ENCODE peak calls at places on chromosome 19, in eight cellular contexts. B, E, P, G, Q, Z, L and U are unnamed samples. For H3K9me3 and H3K4me1, the result is how much of the 10 kb centered on the place peaks cover.

GRCh38 chr19:4721196-4721595 is 2.4 kb downstream of the DPP9 start:
- DNase-seq in B (no peak), E (no peak), P (no peak), G (no peak), Q (no peak), Z (no peak), L (no peak), U (no peak)

GRCh38 chr19:27580906-27581305 is 1632.0 kb downstream of the UQCRFS1 start:
- DNase-seq in B (no peak), E (no peak), P (no peak), G (no peak), Q (no peak), Z (no peak), L (no peak), U (no peak)

GRCh38 chr19:42121036-42121621 is 11.1 kb downstream of the POU2F2 start:
- DNase-seq in B (no peak), E (no peak), P (no peak), G (no peak), Q (no peak), Z (no peak), L (no peak), U (no peak)

GRCh38 chr19:46913198-46913851 is 52.5 kb downstream of the ARHGAP35 start:
- DNase-seq in B (no peak), E (no peak), P (no peak), G (no peak), Q (no peak), Z (no peak), L (no peak), U (no peak)

GRCh38 chr19:14114854-14115253 is 2.7 kb downstream of the PRKACA start:
- DNase-seq in B (no peak), E (peak), P (no peak), G (peak), Q (peak), Z (no peak), L (peak), U (no peak)

GRCh38 chr19:52669586-52669985 is 31.4 kb upstream of the ZNF83 start:
- DNase-seq in B (no peak), E (no peak), P (no peak), G (no peak), Q (no peak), Z (no peak), L (no peak), U (no peak)

GRCh38 chr19:19637186-19637522 is 6.3 kb downstream of the GMIP start:
- DNase-seq in B (no peak), E (no peak), P (no peak), G (no peak), Q (no peak), Z (no peak), L (no peak), U (no peak)

GRCh38 chr19:46919324-46919723 is 58.5 kb downstream of the ARHGAP35 start:
- DNase-seq in B (peak), E (no peak), P (peak), G (no peak), Q (no peak), Z (no peak), L (no peak), U (no peak)

GRCh38 chr19:14183741-14184395 is 22.1 kb downstream of the ADGRL1 start:
- DNase-seq in B (no peak), E (no peak), P (no peak), G (no peak), Q (no peak), Z (no peak), L (no peak), U (no peak)

GRCh38 chr19:38172001-38172400 is 52.0 kb downstream of the DPF1 start:
- DNase-seq in B (no peak), E (peak), P (no peak), G (no peak), Q (peak), Z (no peak), L (no peak), U (peak)

GRCh38 chr19:12841094-12841493 is 2.8 kb downstream of the MAST1 start:
- DNase-seq in B (peak), E (no peak), P (no peak), G (no peak), Q (no peak), Z (no peak), L (peak), U (no peak)

GRCh38 chr19:17796013-17796837 is 1.3 kb downstream of the B3GNT3 start:
- DNase-seq in B (no peak), E (no peak), P (no peak), G (no peak), Q (no peak), Z (no peak), L (no peak), U (no peak)

GRCh38 chr19:14168259-14168972 is 32.0 kb upstream of the ASF1B start:
- DNase-seq in B (no peak), E (no peak), P (no peak), G (no peak), Q (no peak), Z (no peak), L (no peak), U (no peak)

GRCh38 chr19:44603201-44603945 is 10.0 kb upstream of the IGSF23 start:
- DNase-seq in B (peak), E (no peak), P (peak), G (no peak), Q (no peak), Z (no peak), L (no peak), U (no peak)

GRCh38 chr19:51702754-51703654 is 9.9 kb downstream of the SPACA6 start:
- DNase-seq in B (no peak), E (no peak), P (no peak), G (no peak), Q (peak), Z (peak), L (peak), U (no peak)

GRCh38 chr19:14614099-14614412 is 31.2 kb downstream of the CLEC17A start:
- DNase-seq in B (no peak), E (no peak), P (no peak), G (no peak), Q (no peak), Z (no peak), L (no peak), U (no peak)

GRCh38 chr19:48713041-48713863 is 6.3 kb downstream of the MAMSTR start:
- DNase-seq in B (peak), E (no peak), P (no peak), G (no peak), Q (no peak), Z (peak), L (peak), U (no peak)

GRCh38 chr19:21396893-21397572 is at the start of gene ZNF493:
- DNase-seq in B (peak), E (peak), P (peak), G (peak), Q (peak), Z (peak), L (peak), U (peak)

GRCh38 chr19:45598267-45599011 is 3.6 kb downstream of the GPR4 start:
- DNase-seq in B (no peak), E (peak), P (no peak), G (no peak), Q (no peak), Z (no peak), L (no peak), U (no peak)

GRCh38 chr19:54035215-54036178 is 28.2 kb downstream of the VSTM1 start:
- DNase-seq in B (peak), E (no peak), P (peak), G (no peak), Q (no peak), Z (no peak), L (no peak), U (no peak)

GRCh38 chr19:12790628-12791344 is 500 bp upstream of the JUNB start:
- DNase-seq in B (no peak), E (no peak), P (no peak), G (peak), Q (no peak), Z (no peak), L (no peak), U (no peak)

GRCh38 chr19:7994923-7995682 is 10.3 kb downstream of the ELAVL1 start:
- DNase-seq in B (peak), E (no peak), P (no peak), G (no peak), Q (no peak), Z (no peak), L (no peak), U (no peak)

GRCh38 chr19:53772943-53773342 is 51.2 kb downstream of the NLRP12 start:
- DNase-seq in B (peak), E (no peak), P (peak), G (peak), Q (no peak), Z (peak), L (peak), U (no peak)

GRCh38 chr19:44635581-44636438 is 7.9 kb upstream of the PVR start:
- DNase-seq in B (peak), E (no peak), P (peak), G (no peak), Q (no peak), Z (no peak), L (no peak), U (no peak)

GRCh38 chr19:20928371-20928770 is 5.3 kb downstream of the ZNF85 start:
- DNase-seq in B (peak), E (no peak), P (peak), G (no peak), Q (no peak), Z (no peak), L (no peak), U (no peak)

GRCh38 chr19:38478273-38478971 is 44.9 kb downstream of the RYR1 start:
- DNase-seq in B (no peak), E (no peak), P (no peak), G (no peak), Q (no peak), Z (no peak), L (no peak), U (no peak)

GRCh38 chr19:32041681-32042292 is 303.6 kb upstream of the ZNF507 start:
- DNase-seq in B (peak), E (peak), P (no peak), G (no peak), Q (peak), Z (peak), L (peak), U (no peak)

GRCh38 chr19:52722062-52723005 is 12.5 kb downstream of the ZNF611 start:
- DNase-seq in B (peak), E (no peak), P (peak), G (no peak), Q (no peak), Z (no peak), L (no peak), U (no peak)

GRCh38 chr19:54673222-54673621 is 10.4 kb downstream of the LILRB4 start:
- DNase-seq in B (no peak), E (no peak), P (no peak), G (no peak), Q (no peak), Z (no peak), L (no peak), U (no peak)

GRCh38 chr19:14505488-14506239 is 9.7 kb upstream of the GIPC1 start:
- DNase-seq in B (peak), E (no peak), P (peak), G (no peak), Q (peak), Z (no peak), L (peak), U (no peak)

GRCh38 chr19:39310558-39311311 is 9.9 kb downstream of the LRFN1 start:
- DNase-seq in B (no peak), E (no peak), P (peak), G (no peak), Q (no peak), Z (no peak), L (no peak), U (no peak)

GRCh38 chr19:40798997-40799557 is at the start of gene EGLN2:
- DNase-seq in B (no peak), E (no peak), P (no peak), G (no peak), Q (no peak), Z (no peak), L (no peak), U (no peak)

GRCh38 chr19:46009530-46010510 is 13.0 kb downstream of the PGLYRP1 start:
- DNase-seq in B (peak), E (peak), P (peak), G (peak), Q (peak), Z (peak), L (peak), U (no peak)

GRCh38 chr19:3275068-3275582 is 50.7 kb downstream of the CELF5 start:
- DNase-seq in B (no peak), E (no peak), P (no peak), G (no peak), Q (no peak), Z (peak), L (peak), U (no peak)

DNA sequence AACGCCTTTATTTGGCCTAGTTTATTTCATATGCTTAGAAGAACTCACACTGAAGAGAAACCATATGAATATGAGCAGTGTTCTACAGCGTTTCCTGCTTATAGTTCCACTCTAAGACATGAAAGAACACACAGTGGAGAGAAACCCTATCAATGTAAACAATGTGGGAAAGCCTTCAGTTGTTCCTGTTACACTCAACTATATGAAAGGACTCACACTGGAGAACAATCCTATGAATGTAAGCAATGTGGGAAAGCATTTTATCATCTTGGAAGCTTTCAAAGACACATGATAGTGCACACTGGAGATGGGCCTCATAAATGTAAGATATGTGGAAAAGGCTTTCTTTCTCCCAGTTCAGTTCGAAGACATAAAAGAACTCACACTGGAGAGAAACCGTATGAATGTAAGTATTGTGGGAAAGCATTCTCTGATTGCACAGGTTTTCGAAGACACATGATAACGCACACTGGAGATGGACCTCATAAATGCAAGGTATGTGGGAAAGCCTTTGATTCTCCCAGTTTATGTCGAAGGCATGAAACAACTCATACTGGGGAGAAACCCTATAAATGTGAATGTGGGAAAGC is 13.7 kb downstream of the ZNF441 start:
- DNase-seq in B (no peak), E (no peak), P (no peak), G (no peak), Q (no peak), Z (no peak), L (no peak), U (no peak)
- H3K9me3 ChIP-seq in B (half or more), E (half or more), P (half or more), G (under half), Q (under half), Z (under half), L (under half), U (under half)

GRCh38 chr19:33282036-33282686 is 20.2 kb downstream of the CEBPA start:
- DNase-seq in B (no peak), E (no peak), P (no peak), G (peak), Q (no peak), Z (no peak), L (no peak), U (no peak)
- H3K4me1 ChIP-seq in B (under half), E (under half), P (under half), G (under half), Q (under half), Z (under half), L (under half), U (under half)

DNA sequence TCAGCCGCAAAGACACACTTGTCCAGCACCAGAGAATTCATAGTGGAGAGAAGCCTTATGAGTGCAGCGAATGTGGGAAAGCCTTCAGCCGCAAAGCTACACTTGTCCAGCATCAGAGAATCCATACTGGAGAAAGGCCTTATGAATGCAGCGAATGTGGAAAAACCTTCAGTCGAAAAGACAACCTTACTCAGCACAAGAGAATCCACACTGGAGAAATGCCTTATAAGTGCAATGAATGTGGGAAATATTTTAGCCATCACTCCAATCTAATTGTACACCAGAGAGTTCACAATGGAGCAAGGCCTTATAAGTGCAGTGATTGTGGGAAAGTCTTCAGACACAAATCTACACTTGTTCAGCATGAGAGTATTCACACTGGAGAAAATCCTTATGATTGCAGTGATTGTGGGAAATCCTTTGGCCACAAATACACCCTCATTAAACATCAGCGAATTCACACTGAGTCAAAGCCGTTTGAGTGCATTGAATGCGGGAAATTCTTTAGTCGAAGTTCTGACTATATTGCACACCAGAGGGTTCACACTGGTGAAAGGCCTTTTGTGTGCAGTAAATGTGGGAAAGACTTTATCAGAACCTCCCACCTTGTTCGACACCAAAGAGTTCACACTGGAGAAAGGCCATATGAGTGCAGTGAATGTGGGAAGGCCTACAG is 6.8 kb downstream of the ZNF134 start:
- DNase-seq in B (peak), E (no peak), P (peak), G (no peak), Q (no peak), Z (no peak), L (no peak), U (no peak)
- H3K9me3 ChIP-seq in B (half or more), E (half or more), P (half or more), G (half or more), Q (under half), Z (under half), L (under half), U (half or more)

GRCh38 chr19:1849132-1849474 is 820 bp upstream of the REXO1 start:
- DNase-seq in B (no peak), E (no peak), P (no peak), G (no peak), Q (no peak), Z (no peak), L (no peak), U (no peak)
- H3K4me1 ChIP-seq in B (under half), E (half or more), P (under half), G (under half), Q (half or more), Z (under half), L (under half), U (under half)

DNA sequence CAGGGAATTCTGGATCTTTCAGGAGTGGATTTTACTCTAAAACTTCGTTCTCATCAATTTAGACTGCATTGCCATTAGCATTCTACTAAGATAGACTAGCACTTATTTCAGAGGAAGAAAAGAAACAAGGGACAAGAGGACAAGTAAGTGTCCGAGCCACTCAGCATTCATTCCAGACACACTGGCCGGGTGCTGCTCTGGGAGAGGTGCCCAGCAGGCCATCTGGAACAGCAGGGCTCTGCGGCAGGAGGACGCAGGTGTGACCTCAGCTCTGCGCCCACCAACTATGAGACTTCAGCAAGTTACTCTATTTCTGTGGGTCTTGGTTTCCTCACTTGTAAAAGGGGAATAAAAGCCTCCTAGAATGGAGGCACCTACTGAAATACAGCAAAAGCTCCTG is 4.2 kb downstream of the EPS15L1 start:
- DNase-seq in B (no peak), E (peak), P (no peak), G (no peak), Q (peak), Z (no peak), L (no peak), U (no peak)
- H3K9me3 ChIP-seq in B (under half), E (under half), P (under half), G (under half), Q (under half), Z (under half), L (under half), U (under half)

GRCh38 chr19:6248341-6248740 is 31.4 kb downstream of the MLLT1 start:
- DNase-seq in B (no peak), E (no peak), P (no peak), G (no peak), Q (no peak), Z (no peak), L (no peak), U (no peak)

GRCh38 chr19:6250024-6250605 is 29.7 kb downstream of the MLLT1 start:
- DNase-seq in B (peak), E (no peak), P (peak), G (no peak), Q (no peak), Z (no peak), L (no peak), U (no peak)

GRCh38 chr19:6248856-6249255 is 30.9 kb downstream of the MLLT1 start:
- DNase-seq in B (no peak), E (no peak), P (no peak), G (no peak), Q (no peak), Z (no peak), L (no peak), U (no peak)

GRCh38 chr19:6250909-6251308 is 28.9 kb downstream of the MLLT1 start:
- DNase-seq in B (no peak), E (no peak), P (no peak), G (no peak), Q (no peak), Z (no peak), L (no peak), U (no peak)

DNA sequence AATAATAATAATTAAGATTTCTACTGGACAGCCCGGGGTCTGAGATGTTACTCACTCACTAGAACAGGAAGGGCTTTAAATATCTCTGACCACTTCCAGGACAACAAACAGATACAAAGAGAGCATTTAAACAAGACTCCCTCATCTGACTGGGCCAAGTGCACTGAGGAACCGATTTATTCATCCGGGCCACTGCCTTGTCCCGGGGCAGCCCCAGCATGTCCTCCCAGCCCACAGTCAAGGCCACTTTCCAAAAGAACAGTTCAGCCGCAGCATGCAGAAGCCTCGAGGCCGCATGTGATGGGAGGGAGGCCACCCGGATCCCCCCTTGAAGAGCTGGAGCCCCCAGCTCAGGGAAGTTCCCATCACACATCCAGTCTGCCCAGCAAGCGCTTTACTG is 30.5 kb downstream of the MLLT1 start:
- DNase-seq in B (peak), E (no peak), P (peak), G (no peak), Q (no peak), Z (no peak), L (no peak), U (no peak)
- H3K4me1 ChIP-seq in B (under half), E (under half), P (under half), G (under half), Q (under half), Z (under half), L (under half), U (under half)

DNA sequence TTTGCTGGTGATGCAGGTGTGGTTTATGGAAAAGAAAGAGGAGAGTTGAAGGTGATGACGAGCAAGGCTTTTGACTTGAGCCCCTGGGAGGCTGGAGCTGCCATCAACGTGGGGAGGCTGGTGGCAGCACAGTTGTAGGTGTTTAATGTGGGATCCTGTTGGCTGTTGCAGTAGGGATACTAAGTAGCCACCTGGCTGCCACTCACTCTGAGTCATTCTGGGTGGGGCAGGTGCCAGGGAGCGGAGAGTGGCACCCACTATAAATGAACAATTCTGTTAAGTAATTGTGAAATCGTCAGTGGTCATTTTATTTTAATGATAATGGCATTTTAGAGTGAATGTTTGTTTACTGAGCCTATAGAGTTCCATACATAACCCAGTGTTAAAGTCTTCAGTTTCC is 9.8 kb downstream of the ZNF317 start:
- DNase-seq in B (no peak), E (no peak), P (no peak), G (no peak), Q (no peak), Z (no peak), L (no peak), U (no peak)
- H3K9me3 ChIP-seq in B (under half), E (under half), P (under half), G (under half), Q (under half), Z (under half), L (under half), U (under half)